ENCODE peak calls at places on chromosomes 16 and 17, in six cellular contexts. Y, L, N, V, Z and J are unnamed samples.
A peak's percentile ranks its signal among the peaks of the same experiment; 100 is the strongest.

GRCh38 chr16:10870137-10870776 is 6.7 kb upstream of the CIITA start:
- ATAC-seq in Y (no peak), L (no peak), N (peak; percentile 59), V (no peak), Z (peak; percentile 67), J (no peak)

GRCh38 chr16:79071424-79071823 is 529.1 kb downstream of the MAF start:
- ATAC-seq in Y (no peak), L (no peak), N (no peak), V (no peak), Z (no peak), J (no peak)

GRCh38 chr17:51818777-51819176 is 339.7 kb downstream of the CA10 start:
- ATAC-seq in Y (no peak), L (no peak), N (no peak), V (no peak), Z (no peak), J (no peak)

GRCh38 chr17:9252525-9252924 is 231.2 kb downstream of the NTN1 start:
- ATAC-seq in Y (no peak), L (no peak), N (no peak), V (no peak), Z (no peak), J (no peak)

GRCh38 chr17:65742433-65743312 is 181.2 kb upstream of the AXIN2 start:
- ATAC-seq in Y (no peak), L (peak; percentile 84), N (no peak), V (peak; percentile 34), Z (no peak), J (peak; percentile 48)

GRCh38 chr16:84959045-84959576 is 52.2 kb downstream of the ZDHHC7 start:
- ATAC-seq in Y (peak; percentile 86), L (peak; percentile 88), N (peak; percentile 60), V (no peak), Z (peak; percentile 84), J (no peak)

GRCh38 chr16:24610421-24610765 is 71.0 kb downstream of the RBBP6 start:
- ATAC-seq in Y (peak; percentile 28), L (no peak), N (peak; percentile 45), V (no peak), Z (peak; percentile 59), J (peak; percentile 65)

GRCh38 chr17:17496189-17497064 is at the start of gene RASD1:
- ATAC-seq in Y (peak; percentile 96), L (peak; percentile 83), N (peak; percentile 95), V (peak; percentile 91), Z (peak; percentile 86), J (peak; percentile 94)

GRCh38 chr17:14331982-14332298 is 31.1 kb downstream of the HS3ST3B1 start:
- ATAC-seq in Y (peak; percentile 47), L (no peak), N (no peak), V (no peak), Z (no peak), J (no peak)

GRCh38 chr16:83898463-83899271 is at the start of gene MLYCD:
- ATAC-seq in Y (peak; percentile 94), L (peak; percentile 93), N (peak; percentile 96), V (peak; percentile 95), Z (peak; percentile 93), J (peak; percentile 94)
- TF ChIP-seq POLR2A in Y (peak; percentile 41), L (peak; percentile 31), N (peak; percentile 73), V (peak; percentile 82), Z (peak; percentile 61), J (peak; percentile 93)

GRCh38 chr17:40453881-40454630 is 10.8 kb downstream of the IGFBP4 start:
- ATAC-seq in Y (no peak), L (no peak), N (no peak), V (no peak), Z (no peak), J (peak; percentile 14)

GRCh38 chr17:40452921-40453378 is 9.7 kb downstream of the IGFBP4 start:
- ATAC-seq in Y (no peak), L (no peak), N (no peak), V (no peak), Z (no peak), J (no peak)

GRCh38 chr17:40450175-40450574 is 6.9 kb downstream of the IGFBP4 start:
- ATAC-seq in Y (peak; percentile 86), L (peak; percentile 22), N (peak; percentile 69), V (no peak), Z (no peak), J (no peak)

GRCh38 chr17:40452074-40452787 is 9.0 kb downstream of the IGFBP4 start:
- ATAC-seq in Y (no peak), L (no peak), N (no peak), V (peak; percentile 24), Z (no peak), J (peak; percentile 55)

DNA sequence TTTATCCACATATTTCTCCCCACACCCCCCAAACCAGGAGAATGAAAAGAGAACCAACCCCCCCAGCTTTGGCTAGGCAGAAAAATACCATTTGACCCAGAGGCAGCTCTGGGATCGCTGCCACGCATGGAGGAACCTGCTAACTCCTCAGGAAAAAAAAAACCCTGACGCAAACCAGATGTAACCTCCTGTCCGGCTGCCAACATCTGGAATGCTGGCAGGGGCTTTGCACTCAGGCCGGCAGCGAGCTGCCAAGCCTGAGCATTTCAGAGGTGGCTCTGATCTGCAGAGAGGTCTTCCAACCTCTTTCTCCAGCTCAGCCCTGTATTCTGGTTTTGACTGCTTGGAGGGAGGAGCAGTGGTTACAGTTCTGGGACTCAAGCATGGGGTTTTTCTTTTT is 8.2 kb downstream of the IGFBP4 start:
- ATAC-seq in Y (no peak), L (no peak), N (no peak), V (no peak), Z (no peak), J (peak; percentile 78)
- TF ChIP-seq EP300 in Y (no peak), L (no peak), N (no peak), V (no peak), Z (no peak), J (no peak)

GRCh38 chr16:4766875-4767628 is at the start of gene ZNF500:
- ATAC-seq in Y (peak; percentile 95), L (peak; percentile 86), N (peak; percentile 94), V (peak; percentile 97), Z (peak; percentile 85), J (peak; percentile 95)
- TF ChIP-seq POLR2A in Y (peak; percentile 85), L (peak; percentile 75), N (peak; percentile 72), V (peak; percentile 49), Z (peak; percentile 35), J (peak; percentile 46)

GRCh38 chr17:47980516-47980915 is 9.6 kb downstream of the CDK5RAP3 start:
- ATAC-seq in Y (no peak), L (no peak), N (no peak), V (no peak), Z (no peak), J (no peak)

GRCh38 chr17:47981462-47981861 is 10.5 kb downstream of the CDK5RAP3 start:
- ATAC-seq in Y (no peak), L (no peak), N (no peak), V (no peak), Z (no peak), J (no peak)

GRCh38 chr17:47983492-47984223 is 12.7 kb downstream of the CDK5RAP3 start:
- ATAC-seq in Y (peak; percentile 9), L (no peak), N (no peak), V (no peak), Z (no peak), J (no peak)

GRCh38 chr17:47982645-47983440 is 11.9 kb downstream of the CDK5RAP3 start:
- ATAC-seq in Y (peak; percentile 56), L (no peak), N (no peak), V (no peak), Z (no peak), J (no peak)

GRCh38 chr17:47982091-47982617 is 11.2 kb downstream of the CDK5RAP3 start:
- ATAC-seq in Y (peak; percentile 76), L (no peak), N (no peak), V (no peak), Z (no peak), J (no peak)
- TF ChIP-seq EP300 in Y (peak; percentile 75), L (no peak), N (no peak), V (no peak), Z (no peak), J (no peak)